ENCODE peak calls at places on chromosome 7, in ten cellular contexts. V is tibial artery, K is colonic mucosa, X is left ventricle myocardium inferior, M is thyroid gland, D is GM23338, Z is adrenal gland, B is uterus, O is psoas muscle, A is PC-3. U is an unnamed sample.

GRCh38 chr7:27210441-27211083 is 10.7 kb upstream of the HOXA13 start:
- DNase-seq in V (no peak), K (peak; percentile 90), X (no peak), M (peak; percentile 41), D (peak; percentile 92), Z (peak; percentile 68), B (peak; percentile 57), O (no peak), A (peak; percentile 65), U (no peak)

GRCh38 chr7:39404910-39405309 is 161.3 kb upstream of the YAE1 start:
- DNase-seq in V (no peak), K (no peak), X (no peak), M (no peak), D (no peak), Z (no peak), B (no peak), O (no peak), A (no peak), U (no peak)

GRCh38 chr7:142094861-142095260 is 16.7 kb upstream of the MGAM2 start:
- DNase-seq in V (no peak), K (no peak), X (no peak), M (no peak), D (no peak), Z (no peak), B (no peak), O (no peak), A (no peak), U (no peak)

GRCh38 chr7:151754142-151754590 is 122.7 kb downstream of the PRKAG2 start:
- DNase-seq in V (peak; percentile 76), K (peak; percentile 75), X (peak; percentile 76), M (peak; percentile 80), D (peak; percentile 95), Z (peak; percentile 90), B (peak; percentile 85), O (peak; percentile 86), A (peak; percentile 96), U (peak; percentile 80)

GRCh38 chr7:117834983-117835664 is 38.1 kb downstream of the CTTNBP2 start:
- DNase-seq in V (no peak), K (no peak), X (no peak), M (peak; percentile 78), D (peak; percentile 58), Z (no peak), B (no peak), O (no peak), A (no peak), U (no peak)

GRCh38 chr7:93559624-93560491 is 14.7 kb downstream of the CALCR start:
- DNase-seq in V (no peak), K (no peak), X (no peak), M (no peak), D (no peak), Z (no peak), B (no peak), O (no peak), A (no peak), U (no peak)

GRCh38 chr7:12107841-12108249 is 103.2 kb upstream of the TMEM106B start:
- DNase-seq in V (no peak), K (no peak), X (no peak), M (no peak), D (no peak), Z (no peak), B (no peak), O (no peak), A (peak; percentile 62), U (no peak)

GRCh38 chr7:17062433-17063383 is 180.9 kb upstream of the AGR3 start:
- DNase-seq in V (no peak), K (no peak), X (no peak), M (no peak), D (no peak), Z (no peak), B (no peak), O (no peak), A (peak; percentile 48), U (no peak)

GRCh38 chr7:158735935-158736334 is 31.3 kb upstream of the NCAPG2 start:
- DNase-seq in V (no peak), K (no peak), X (no peak), M (no peak), D (no peak), Z (no peak), B (no peak), O (no peak), A (no peak), U (no peak)

DNA sequence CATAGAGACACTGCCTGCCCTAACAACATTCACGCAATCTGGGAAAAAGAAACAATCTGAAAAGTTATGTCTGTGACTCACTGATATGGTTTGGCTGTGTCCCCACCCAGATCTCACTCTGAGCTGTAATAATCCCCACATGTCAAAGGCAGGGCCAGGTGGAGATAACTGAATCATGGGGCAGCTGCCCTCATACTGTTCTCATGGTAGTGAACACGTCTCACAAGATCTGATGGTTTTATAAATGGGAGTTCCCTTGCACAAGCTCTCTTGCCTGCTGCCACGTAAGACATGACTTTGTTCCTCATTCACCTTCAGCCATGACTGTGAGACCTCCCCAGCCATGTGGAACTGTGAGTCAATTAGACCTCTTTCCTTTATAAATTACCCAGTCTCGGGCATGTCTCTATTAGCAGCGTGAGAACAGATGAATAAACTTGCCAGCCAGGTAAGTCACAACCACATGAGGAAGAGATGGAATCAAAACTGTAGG is 341.5 kb upstream of the AOAH start:
- DNase-seq in V (no peak), K (no peak), X (no peak), M (no peak), D (no peak), Z (no peak), B (no peak), O (no peak), A (no peak), U (no peak)
- H3K27ac ChIP-seq in V (no peak overlapping the region), K (no peak overlapping the region), X (no peak overlapping the region), M (no peak overlapping the region), D (no peak overlapping the region), Z (no peak overlapping the region), B (no peak overlapping the region), O (no peak overlapping the region), A (no peak overlapping the region), U (no peak overlapping the region)

GRCh38 chr7:52091101-52091500 is 774.5 kb upstream of the COBL start:
- DNase-seq in V (no peak), K (no peak), X (no peak), M (no peak), D (no peak), Z (no peak), B (no peak), O (no peak), A (no peak), U (no peak)

GRCh38 chr7:52085610-52086009 is 769.0 kb upstream of the COBL start:
- DNase-seq in V (no peak), K (no peak), X (no peak), M (no peak), D (peak; percentile 89), Z (no peak), B (no peak), O (no peak), A (no peak), U (no peak)

DNA sequence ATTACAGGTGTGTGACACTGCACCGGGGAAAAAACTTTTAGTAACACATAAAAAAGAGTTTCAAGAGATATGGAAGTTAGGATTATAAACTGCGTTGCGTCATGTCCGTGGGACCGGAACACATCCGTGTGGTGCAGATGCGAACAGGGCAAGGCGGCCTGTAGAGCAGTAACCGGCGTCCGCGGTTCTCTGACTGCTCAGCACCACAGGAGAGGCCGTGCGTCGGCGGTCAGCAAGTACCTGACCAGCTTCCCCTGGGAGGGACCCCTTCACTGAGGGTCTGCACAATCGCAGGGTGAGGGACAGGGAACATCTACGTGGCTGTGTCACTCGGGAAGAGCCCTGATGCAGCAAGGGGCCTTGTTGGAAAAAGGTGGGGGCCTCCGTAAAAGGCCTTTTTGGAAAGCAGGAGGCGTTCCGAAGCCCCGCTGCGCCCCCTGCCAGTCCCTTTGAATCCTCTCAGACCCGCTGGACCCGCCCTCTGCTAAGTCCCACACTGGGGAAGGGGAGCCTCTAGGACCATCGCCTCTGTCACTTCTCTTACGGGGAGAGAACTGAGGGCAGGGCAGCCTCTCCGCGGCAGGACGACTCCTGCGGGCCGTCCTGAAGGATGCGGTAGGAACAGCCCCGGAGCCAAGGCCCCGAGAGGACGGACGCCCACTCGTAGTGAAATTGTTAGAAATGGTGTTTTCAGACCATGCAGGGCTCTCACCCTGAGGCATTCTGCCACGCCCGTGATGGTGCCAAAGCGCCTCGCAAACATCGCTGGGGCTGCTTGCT is 771.6 kb upstream of the COBL start:
- DNase-seq in V (no peak), K (no peak), X (no peak), M (peak; percentile 17), D (peak; percentile 96), Z (peak; percentile 2), B (no peak), O (peak; percentile 11), A (no peak), U (no peak)
- TF ChIP-seq CTCF in V (no peak), K (no peak), X (no peak), M (no peak), D (peak; percentile 63), Z (no peak), B (no peak), O (no peak), A (no peak), U (no peak)

GRCh38 chr7:55092186-55092976 is 73.6 kb downstream of the EGFR start:
- DNase-seq in V (no peak), K (no peak), X (no peak), M (no peak), D (no peak), Z (no peak), B (no peak), O (no peak), A (no peak), U (no peak)

GRCh38 chr7:55095672-55096071 is 76.9 kb downstream of the EGFR start:
- DNase-seq in V (no peak), K (no peak), X (no peak), M (no peak), D (no peak), Z (no peak), B (no peak), O (no peak), A (no peak), U (no peak)

GRCh38 chr7:55094122-55094690 is 75.4 kb downstream of the EGFR start:
- DNase-seq in V (no peak), K (no peak), X (no peak), M (peak; percentile 52), D (no peak), Z (no peak), B (no peak), O (no peak), A (no peak), U (no peak)

GRCh38 chr7:55096318-55096717 is 77.5 kb downstream of the EGFR start:
- DNase-seq in V (no peak), K (no peak), X (no peak), M (no peak), D (no peak), Z (no peak), B (no peak), O (no peak), A (no peak), U (no peak)

GRCh38 chr7:55093674-55094073 is 74.9 kb downstream of the EGFR start:
- DNase-seq in V (no peak), K (no peak), X (no peak), M (no peak), D (no peak), Z (no peak), B (no peak), O (no peak), A (no peak), U (no peak)
- H3K4me1 ChIP-seq in V (peaks cover 29% of the 10 kb centered on the region), K (no peaks in the 10 kb centered on the region), X (peaks cover 66% of the 10 kb centered on the region), M (peaks cover 24% of the 10 kb centered on the region), D (peaks cover 6% of the 10 kb centered on the region), Z (peaks cover 36% of the 10 kb centered on the region), B (peaks cover 5% of the 10 kb centered on the region), O (peaks cover 49% of the 10 kb centered on the region), A (no peaks in the 10 kb centered on the region), U (peaks cover 44% of the 10 kb centered on the region)

GRCh38 chr7:69825031-69825681 is 226.9 kb downstream of the AUTS2 start:
- DNase-seq in V (no peak), K (no peak), X (no peak), M (no peak), D (no peak), Z (no peak), B (no peak), O (no peak), A (no peak), U (no peak)
- H3K27ac ChIP-seq in V (no peak overlapping the region), K (no peak overlapping the region), X (no peak overlapping the region), M (no peak overlapping the region), D (no peak overlapping the region), Z (no peak overlapping the region), B (no peak overlapping the region), O (no peak overlapping the region), A (no peak overlapping the region), U (no peak overlapping the region)